ENCODE peak calls at places on chromosomes 2 and 18, in ten cellular contexts. H, I, M, Q, Y, X, L, E, R and C are unnamed samples.

GRCh38 chr2:160336091-160336490 is 136.0 kb upstream of the ITGB6 start:
- DNase-seq in H (no peak), I (no peak), M (no peak), Q (no peak), Y (no peak), X (peak), L (no peak), E (no peak), R (no peak), C (no peak)

GRCh38 chr18:383135-383534 is 115.3 kb upstream of the THOC1 start:
- DNase-seq in H (peak), I (no peak), M (no peak), Q (no peak), Y (no peak), X (no peak), L (no peak), E (no peak), R (no peak), C (no peak)

GRCh38 chr18:61677435-61677830 is 215.4 kb downstream of the RNF152 start:
- DNase-seq in H (no peak), I (no peak), M (no peak), Q (no peak), Y (no peak), X (no peak), L (no peak), E (no peak), R (no peak), C (no peak)

GRCh38 chr2:156437876-156438410 is 1.8 kb downstream of the GPD2 start:
- DNase-seq in H (no peak), I (no peak), M (no peak), Q (no peak), Y (no peak), X (no peak), L (no peak), E (no peak), R (no peak), C (no peak)

GRCh38 chr2:84963692-84964405 is 7.1 kb upstream of the KCMF1 start:
- DNase-seq in H (peak), I (no peak), M (no peak), Q (no peak), Y (no peak), X (peak), L (no peak), E (no peak), R (no peak), C (no peak)

GRCh38 chr2:234289789-234290188 is 207.1 kb downstream of the ARL4C start:
- DNase-seq in H (peak), I (no peak), M (no peak), Q (no peak), Y (peak), X (peak), L (no peak), E (no peak), R (peak), C (no peak)

GRCh38 chr2:181894381-181894780 is 2.9 kb downstream of the ITPRID2 start:
- DNase-seq in H (no peak), I (no peak), M (no peak), Q (no peak), Y (no peak), X (no peak), L (no peak), E (no peak), R (no peak), C (no peak)

GRCh38 chr2:45681675-45682074 is 30.2 kb downstream of the PRKCE start:
- DNase-seq in H (peak), I (no peak), M (no peak), Q (no peak), Y (peak), X (peak), L (peak), E (peak), R (peak), C (peak)

GRCh38 chr2:99471635-99472326 is 18.0 kb downstream of the REV1 start:
- DNase-seq in H (no peak), I (no peak), M (no peak), Q (no peak), Y (no peak), X (no peak), L (no peak), E (no peak), R (no peak), C (no peak)

GRCh38 chr18:48868468-48869466 is 82.0 kb downstream of the SMAD7 start:
- DNase-seq in H (no peak), I (no peak), M (no peak), Q (no peak), Y (no peak), X (no peak), L (peak), E (peak), R (no peak), C (no peak)

GRCh38 chr2:28319118-28320008 is 73.3 kb upstream of the FOSL2 start:
- DNase-seq in H (no peak), I (no peak), M (no peak), Q (no peak), Y (no peak), X (no peak), L (no peak), E (no peak), R (no peak), C (peak)

GRCh38 chr2:180907731-180908130 is 72.7 kb upstream of the UBE2E3 start:
- DNase-seq in H (peak), I (no peak), M (no peak), Q (no peak), Y (peak), X (peak), L (peak), E (no peak), R (no peak), C (no peak)

DNA sequence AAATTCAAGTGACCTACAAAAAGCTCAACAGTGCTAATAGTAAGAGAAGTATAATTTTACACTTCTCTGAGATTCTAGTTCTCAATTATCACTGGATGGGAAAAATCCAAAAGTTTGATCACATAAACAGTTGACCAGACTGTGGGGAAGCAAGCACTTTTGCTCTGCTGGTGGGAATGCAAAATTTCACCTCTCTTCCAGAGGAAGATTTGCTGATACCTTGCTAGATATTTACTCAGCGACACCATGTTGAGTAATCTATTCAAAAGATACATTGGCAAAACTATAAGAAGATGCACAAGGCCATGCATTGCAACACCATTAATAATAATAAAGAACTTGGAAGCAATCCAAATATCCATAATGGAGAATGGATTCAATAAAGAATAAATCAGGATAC is 204.4 kb downstream of the MREG start:
- DNase-seq in H (no peak), I (no peak), M (no peak), Q (no peak), Y (no peak), X (peak), L (no peak), E (no peak), R (no peak), C (no peak)
- TF ChIP-seq CTCF in H (peak), I (peak), M (no peak), Q (no peak), Y (peak), X (peak), L (no peak), E (no peak), R (no peak), C (no peak)

DNA sequence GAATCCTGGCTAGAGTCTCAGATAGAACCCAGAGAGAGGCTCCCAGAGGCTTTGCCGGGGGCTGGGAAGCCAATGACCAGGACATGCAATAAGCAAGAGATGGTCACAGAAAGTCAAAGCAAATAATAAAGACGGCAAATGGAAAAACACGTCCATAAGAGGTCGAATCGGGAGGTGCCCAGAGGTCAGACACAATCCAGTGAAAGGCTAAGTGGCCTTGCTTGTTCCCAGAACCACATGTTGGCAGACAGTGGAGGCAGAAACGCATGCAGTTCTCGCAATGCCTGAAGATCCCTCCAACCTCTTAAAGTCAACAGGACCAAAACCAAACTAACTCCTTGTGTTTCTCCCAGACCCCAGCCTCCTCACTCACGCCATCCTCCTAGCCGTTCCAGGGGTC is 3.0 kb downstream of the CYB5A start:
- DNase-seq in H (no peak), I (no peak), M (no peak), Q (no peak), Y (no peak), X (no peak), L (no peak), E (no peak), R (no peak), C (no peak)
- TF ChIP-seq CTCF in H (no peak), I (no peak), M (no peak), Q (no peak), Y (no peak), X (no peak), L (no peak), E (no peak), R (no peak), C (no peak)

GRCh38 chr18:58668897-58669296 is 2.4 kb upstream of the MALT1 start:
- DNase-seq in H (peak), I (no peak), M (no peak), Q (no peak), Y (peak), X (peak), L (no peak), E (no peak), R (no peak), C (no peak)

GRCh38 chr18:58669731-58670379 is 1.4 kb upstream of the MALT1 start:
- DNase-seq in H (no peak), I (no peak), M (no peak), Q (no peak), Y (no peak), X (peak), L (peak), E (no peak), R (no peak), C (no peak)

GRCh38 chr18:58671941-58672565 is 788 bp downstream of the MALT1 start:
- DNase-seq in H (peak), I (peak), M (no peak), Q (peak), Y (no peak), X (peak), L (no peak), E (no peak), R (peak), C (no peak)

GRCh38 chr18:58670561-58671121 is 624 bp upstream of the MALT1 start:
- DNase-seq in H (no peak), I (no peak), M (no peak), Q (no peak), Y (no peak), X (peak), L (no peak), E (no peak), R (no peak), C (no peak)

DNA sequence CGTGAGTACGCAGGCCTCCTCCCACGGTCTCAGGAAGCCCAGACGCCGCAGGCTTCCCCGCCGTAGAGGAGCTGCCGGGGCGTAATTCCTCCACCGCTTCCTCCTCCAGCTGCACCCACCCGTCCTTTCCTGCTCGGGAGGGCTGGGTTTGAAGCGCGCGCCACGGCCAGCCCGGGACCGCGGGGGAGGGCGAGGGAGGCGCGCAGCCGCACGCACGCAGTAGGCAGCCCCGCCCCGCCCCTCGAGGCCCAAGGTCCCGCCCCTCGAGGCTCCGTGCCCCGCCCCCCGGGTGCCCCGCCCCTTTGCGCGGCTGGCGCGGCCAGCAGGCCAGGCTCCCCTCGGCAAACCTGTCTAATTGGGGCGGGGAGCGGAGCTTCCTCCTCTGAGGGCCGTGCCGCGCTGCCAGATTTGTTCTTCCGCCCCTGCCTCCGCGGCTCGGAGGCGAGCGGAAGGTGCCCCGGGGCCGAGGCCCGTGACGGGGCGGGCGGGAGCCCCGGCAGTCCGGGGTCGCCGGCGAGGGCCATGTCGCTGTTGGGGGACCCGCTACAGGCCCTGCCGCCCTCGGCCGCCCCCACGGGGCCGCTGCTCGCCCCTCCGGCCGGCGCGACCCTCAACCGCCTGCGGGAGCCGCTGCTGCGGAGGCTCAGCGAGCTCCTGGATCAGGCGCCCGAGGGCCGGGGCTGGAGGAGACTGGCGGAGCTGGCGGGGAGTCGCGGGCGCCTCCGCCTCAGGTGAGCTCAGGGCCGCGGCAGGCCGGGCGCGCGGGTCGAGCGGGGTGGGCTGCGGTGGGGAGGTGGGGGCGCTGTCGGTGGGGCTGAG is at the start of gene MALT1:
- DNase-seq in H (peak), I (peak), M (peak), Q (peak), Y (peak), X (peak), L (peak), E (peak), R (peak), C (peak)
- TF ChIP-seq CTCF in H (no peak), I (peak), M (no peak), Q (no peak), Y (no peak), X (no peak), L (no peak), E (peak), R (no peak), C (peak)

GRCh38 chr2:198134287-198134955 is 330.0 kb downstream of the PLCL1 start:
- DNase-seq in H (no peak), I (no peak), M (no peak), Q (no peak), Y (no peak), X (no peak), L (no peak), E (no peak), R (no peak), C (no peak)

GRCh38 chr2:198141726-198142125 is 337.3 kb downstream of the PLCL1 start:
- DNase-seq in H (no peak), I (no peak), M (no peak), Q (no peak), Y (no peak), X (peak), L (no peak), E (no peak), R (no peak), C (no peak)

GRCh38 chr2:198135481-198135934 is 331.1 kb downstream of the PLCL1 start:
- DNase-seq in H (no peak), I (no peak), M (no peak), Q (no peak), Y (no peak), X (no peak), L (no peak), E (no peak), R (no peak), C (no peak)

GRCh38 chr2:198136142-198136541 is 331.7 kb downstream of the PLCL1 start:
- DNase-seq in H (no peak), I (no peak), M (no peak), Q (no peak), Y (no peak), X (no peak), L (no peak), E (no peak), R (no peak), C (no peak)

GRCh38 chr2:198137733-198138132 is 333.3 kb downstream of the PLCL1 start:
- DNase-seq in H (no peak), I (no peak), M (no peak), Q (no peak), Y (no peak), X (no peak), L (no peak), E (no peak), R (no peak), C (no peak)
- TF ChIP-seq CTCF in H (no peak), I (no peak), M (no peak), Q (no peak), Y (no peak), X (no peak), L (no peak), E (no peak), R (no peak), C (no peak)

DNA sequence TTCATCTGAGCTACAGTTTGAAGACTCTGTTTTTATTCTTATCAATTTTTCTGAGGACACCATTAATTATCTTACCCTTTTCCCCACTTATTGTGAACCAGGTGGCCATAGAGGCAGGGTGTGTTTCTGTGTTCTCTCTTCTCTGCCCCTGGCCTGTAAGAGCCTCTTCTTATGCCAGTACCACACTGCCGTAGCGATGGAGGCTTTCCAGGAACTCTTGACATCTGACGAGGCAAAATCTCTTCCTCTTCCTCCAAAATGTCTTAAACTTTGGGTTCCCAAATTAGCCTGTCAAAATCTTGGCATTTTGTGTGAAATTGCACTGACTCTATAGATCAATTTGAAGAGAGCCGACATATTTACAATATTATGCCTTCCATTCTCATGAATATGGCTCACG is 3.2 kb downstream of the SP140L start:
- DNase-seq in H (no peak), I (no peak), M (no peak), Q (no peak), Y (no peak), X (no peak), L (no peak), E (no peak), R (no peak), C (peak)
- TF ChIP-seq CTCF in H (no peak), I (no peak), M (no peak), Q (no peak), Y (no peak), X (no peak), L (no peak), E (no peak), R (no peak), C (no peak)

GRCh38 chr2:14633451-14634211 is 1.1 kb downstream of the LRATD1 start:
- DNase-seq in H (no peak), I (peak), M (no peak), Q (peak), Y (no peak), X (no peak), L (no peak), E (peak), R (peak), C (no peak)
- TF ChIP-seq CTCF in H (no peak), I (no peak), M (no peak), Q (no peak), Y (no peak), X (no peak), L (no peak), E (no peak), R (no peak), C (no peak)

DNA sequence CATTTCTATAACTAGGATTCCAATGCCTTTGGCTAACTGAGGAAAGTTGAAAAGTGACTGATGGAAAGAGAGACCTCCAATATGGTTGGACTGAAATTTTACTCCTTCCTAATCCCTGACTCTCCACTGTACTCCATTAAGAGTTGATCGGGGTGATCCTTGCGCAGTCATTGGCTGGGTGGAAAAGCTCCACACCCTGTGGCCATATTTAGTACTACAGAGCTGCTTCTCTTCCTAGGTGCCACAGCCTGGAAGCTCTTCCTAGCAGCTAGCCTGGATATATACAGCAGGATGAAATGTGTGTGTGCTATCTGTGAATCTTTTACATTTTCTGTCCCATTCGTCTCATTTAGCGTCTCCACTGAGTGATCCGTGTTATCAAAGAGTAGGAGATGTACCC is 71.2 kb downstream of the MEP1B start:
- DNase-seq in H (no peak), I (no peak), M (no peak), Q (no peak), Y (no peak), X (no peak), L (no peak), E (no peak), R (no peak), C (no peak)
- TF ChIP-seq CTCF in H (no peak), I (no peak), M (no peak), Q (no peak), Y (peak), X (peak), L (peak), E (no peak), R (no peak), C (no peak)

DNA sequence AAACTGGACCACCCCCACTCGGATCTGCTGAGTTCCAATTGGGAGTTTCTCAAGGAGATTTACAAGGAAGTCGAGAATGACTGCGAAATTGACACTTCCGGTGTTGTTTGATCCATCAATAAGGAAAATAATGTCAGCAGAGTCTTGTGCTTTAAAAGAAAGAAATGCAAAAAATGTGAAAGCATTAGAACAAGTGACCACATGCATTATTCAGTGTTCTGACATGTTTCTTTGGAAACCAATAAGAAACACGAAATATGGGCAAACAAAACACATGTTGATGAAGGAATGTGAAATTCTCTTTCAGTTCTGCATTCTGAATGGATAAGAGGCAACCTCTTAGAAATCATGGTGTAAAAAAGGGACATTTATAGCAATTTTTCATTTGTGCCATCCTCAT is 25.9 kb downstream of the COL6A3 start:
- DNase-seq in H (no peak), I (no peak), M (no peak), Q (no peak), Y (no peak), X (no peak), L (no peak), E (no peak), R (no peak), C (no peak)
- TF ChIP-seq CTCF in H (no peak), I (no peak), M (no peak), Q (no peak), Y (no peak), X (no peak), L (no peak), E (no peak), R (no peak), C (no peak)

DNA sequence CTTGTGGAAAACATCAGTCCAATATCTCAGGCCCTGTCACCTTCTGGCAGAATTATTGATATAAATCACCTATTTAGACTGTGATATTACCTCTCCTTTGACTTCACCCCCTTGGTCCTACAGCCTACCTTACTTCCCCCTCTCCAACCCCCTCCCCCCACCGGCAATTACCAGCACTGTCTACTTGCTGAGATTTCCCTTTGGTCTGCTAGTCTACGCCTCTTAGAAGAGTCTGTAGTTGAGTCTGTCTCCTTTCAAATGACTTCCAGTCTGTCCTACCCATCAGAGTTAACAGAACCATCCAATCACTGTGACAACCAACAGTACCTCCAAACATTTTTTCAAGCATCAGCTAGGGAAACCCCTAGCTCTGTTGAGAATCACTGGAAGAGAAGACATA is 3.0 kb upstream of the ASNSD1 start:
- DNase-seq in H (no peak), I (no peak), M (no peak), Q (no peak), Y (no peak), X (no peak), L (no peak), E (no peak), R (no peak), C (no peak)
- TF ChIP-seq CTCF in H (no peak), I (no peak), M (no peak), Q (no peak), Y (no peak), X (no peak), L (no peak), E (no peak), R (no peak), C (no peak)